ENCODE peak calls at places on chromosomes 3 and 15, in eight cellular contexts. N, D, R, J, I, M, C and G are unnamed samples. For H3K4me1, the result is how much of the 10 kb centered on the place peaks cover.

GRCh38 chr15:63340878-63341277 is 40.8 kb downstream of the CA12 start:
- DNase-seq in N (no peak), D (no peak), R (no peak), J (no peak), I (no peak), M (no peak), C (no peak), G (no peak)

GRCh38 chr15:57306305-57306943 is 69.9 kb upstream of the CGNL1 start:
- DNase-seq in N (peak), D (peak), R (peak), J (peak), I (peak), M (peak), C (peak), G (peak)

GRCh38 chr3:32778389-32778788 is 39.4 kb upstream of the TRIM71 start:
- DNase-seq in N (no peak), D (no peak), R (no peak), J (no peak), I (no peak), M (no peak), C (no peak), G (no peak)

GRCh38 chr3:72153477-72154314 is 368.7 kb upstream of the PROK2 start:
- DNase-seq in N (no peak), D (no peak), R (no peak), J (no peak), I (no peak), M (no peak), C (no peak), G (no peak)

GRCh38 chr3:3799173-3800075 is at the start of gene LRRN1:
- DNase-seq in N (peak), D (peak), R (peak), J (peak), I (peak), M (no peak), C (peak), G (no peak)

GRCh38 chr3:52483577-52484495 is 11.3 kb upstream of the STAB1 start:
- DNase-seq in N (no peak), D (peak), R (no peak), J (peak), I (no peak), M (no peak), C (peak), G (no peak)

GRCh38 chr15:53837263-53837662 is 77.8 kb upstream of the WDR72 start:
- DNase-seq in N (peak), D (no peak), R (no peak), J (peak), I (peak), M (no peak), C (no peak), G (no peak)

GRCh38 chr15:31447893-31448634 is 121.4 kb downstream of the KLF13 start:
- DNase-seq in N (no peak), D (no peak), R (no peak), J (no peak), I (no peak), M (no peak), C (no peak), G (peak)

GRCh38 chr3:196232154-196232881 is 16.0 kb downstream of the SLC51A start:
- DNase-seq in N (no peak), D (no peak), R (no peak), J (no peak), I (no peak), M (no peak), C (no peak), G (no peak)

GRCh38 chr3:174308761-174309160 is 550.4 kb upstream of the NAALADL2 start:
- DNase-seq in N (no peak), D (no peak), R (no peak), J (no peak), I (no peak), M (no peak), C (no peak), G (no peak)

GRCh38 chr15:64636541-64636940 is 138.8 kb downstream of the RBPMS2 start:
- DNase-seq in N (no peak), D (no peak), R (no peak), J (no peak), I (no peak), M (no peak), C (no peak), G (no peak)

GRCh38 chr3:153028336-153028735 is 133.7 kb upstream of the RAP2B start:
- DNase-seq in N (no peak), D (no peak), R (no peak), J (no peak), I (no peak), M (no peak), C (no peak), G (no peak)

GRCh38 chr15:53693729-53694533 is 65.5 kb downstream of the WDR72 start:
- DNase-seq in N (peak), D (no peak), R (no peak), J (peak), I (peak), M (no peak), C (peak), G (no peak)

GRCh38 chr3:127706785-127707351 is 34.1 kb downstream of the ABTB1 start:
- DNase-seq in N (no peak), D (no peak), R (no peak), J (peak), I (peak), M (peak), C (no peak), G (no peak)

GRCh38 chr3:52843116-52843865 is 8.5 kb upstream of the MUSTN1 start:
- DNase-seq in N (no peak), D (no peak), R (no peak), J (peak), I (peak), M (no peak), C (no peak), G (no peak)

GRCh38 chr3:13016083-13016725 is 57.0 kb downstream of the IQSEC1 start:
- DNase-seq in N (peak), D (peak), R (no peak), J (peak), I (peak), M (peak), C (no peak), G (no peak)

GRCh38 chr15:86634146-86634545 is 554.5 kb downstream of the AGBL1 start:
- DNase-seq in N (no peak), D (no peak), R (no peak), J (no peak), I (no peak), M (no peak), C (no peak), G (no peak)

GRCh38 chr15:40379853-40380252 is 2.7 kb upstream of the KNSTRN start:
- DNase-seq in N (peak), D (peak), R (no peak), J (peak), I (peak), M (no peak), C (peak), G (no peak)

GRCh38 chr3:49867871-49868321 is 1.8 kb downstream of the CAMKV start:
- DNase-seq in N (peak), D (no peak), R (peak), J (no peak), I (no peak), M (no peak), C (peak), G (no peak)

GRCh38 chr15:71201471-71201870 is 86.2 kb downstream of the THSD4 start:
- DNase-seq in N (peak), D (no peak), R (no peak), J (peak), I (peak), M (no peak), C (no peak), G (no peak)

GRCh38 chr3:2517479-2518188 is 419.0 kb downstream of the CNTN4 start:
- DNase-seq in N (no peak), D (no peak), R (no peak), J (no peak), I (no peak), M (no peak), C (no peak), G (no peak)

GRCh38 chr3:24451461-24452099 is 43.1 kb downstream of the THRB start:
- DNase-seq in N (no peak), D (no peak), R (no peak), J (no peak), I (no peak), M (no peak), C (no peak), G (no peak)

GRCh38 chr3:163033652-163034051 is 1537.0 kb downstream of the OTOL1 start:
- DNase-seq in N (no peak), D (no peak), R (no peak), J (no peak), I (no peak), M (no peak), C (no peak), G (no peak)

GRCh38 chr15:26628879-26629529 is 143.9 kb downstream of the GABRB3 start:
- DNase-seq in N (peak), D (peak), R (no peak), J (peak), I (peak), M (peak), C (peak), G (no peak)

GRCh38 chr3:194856296-194856695 is 170.6 kb downstream of the FAM43A start:
- DNase-seq in N (no peak), D (no peak), R (no peak), J (no peak), I (no peak), M (no peak), C (no peak), G (no peak)

GRCh38 chr3:52172262-52172757 is 18.1 kb upstream of the POC1A start:
- DNase-seq in N (no peak), D (no peak), R (no peak), J (no peak), I (no peak), M (peak), C (no peak), G (no peak)

GRCh38 chr3:52339612-52340011 is 23.5 kb downstream of the DNAH1 start:
- DNase-seq in N (peak), D (no peak), R (peak), J (no peak), I (no peak), M (no peak), C (peak), G (no peak)

GRCh38 chr3:3708769-3709115 is 90.5 kb upstream of the LRRN1 start:
- DNase-seq in N (no peak), D (no peak), R (no peak), J (no peak), I (no peak), M (no peak), C (no peak), G (no peak)

GRCh38 chr3:46447535-46447934 is 17.2 kb downstream of the LTF start:
- DNase-seq in N (no peak), D (no peak), R (no peak), J (no peak), I (no peak), M (no peak), C (no peak), G (no peak)

GRCh38 chr15:43509002-43509922 is 8.1 kb upstream of the MAP1A start:
- DNase-seq in N (no peak), D (peak), R (no peak), J (peak), I (no peak), M (no peak), C (peak), G (no peak)

DNA sequence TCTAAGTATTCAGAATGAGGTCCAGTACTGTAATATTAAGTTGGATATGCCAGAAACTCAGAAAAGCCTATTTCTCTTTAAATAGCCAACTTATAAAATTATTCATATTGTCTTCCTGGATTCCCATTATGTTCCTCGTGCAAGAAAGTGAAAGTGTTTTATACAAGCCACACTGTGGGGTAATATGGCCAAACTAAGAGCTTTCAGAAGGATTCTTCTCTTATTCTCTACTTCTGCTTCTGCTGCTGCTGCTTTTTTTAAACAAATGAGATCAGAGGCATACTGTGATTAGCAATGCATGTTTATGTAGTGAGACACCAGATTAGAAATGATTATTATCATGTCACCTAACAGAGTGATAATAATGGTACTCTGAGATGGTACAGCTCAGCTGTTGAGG is 1026.5 kb upstream of the CFAP20DC start:
- DNase-seq in N (no peak), D (no peak), R (no peak), J (no peak), I (no peak), M (no peak), C (no peak), G (no peak)
- H3K4me1 ChIP-seq in N (under half), D (under half), R (under half), J (under half), I (under half), M (under half), C (under half), G (under half)

GRCh38 chr15:92917606-92918407 is 17.7 kb downstream of the CHD2 start:
- DNase-seq in N (peak), D (peak), R (peak), J (peak), I (peak), M (peak), C (peak), G (peak)

GRCh38 chr15:92910451-92910850 is 10.3 kb downstream of the CHD2 start:
- DNase-seq in N (no peak), D (no peak), R (no peak), J (no peak), I (no peak), M (no peak), C (no peak), G (no peak)

GRCh38 chr15:92915766-92916435 is 15.8 kb downstream of the CHD2 start:
- DNase-seq in N (no peak), D (no peak), R (no peak), J (no peak), I (no peak), M (no peak), C (no peak), G (no peak)

GRCh38 chr15:92914103-92914499 is 14.0 kb downstream of the CHD2 start:
- DNase-seq in N (no peak), D (no peak), R (no peak), J (no peak), I (no peak), M (no peak), C (no peak), G (no peak)

GRCh38 chr15:92914768-92915221 is 14.7 kb downstream of the CHD2 start:
- DNase-seq in N (no peak), D (no peak), R (no peak), J (no peak), I (no peak), M (no peak), C (no peak), G (no peak)
- H3K4me1 ChIP-seq in N (half or more), D (half or more), R (under half), J (half or more), I (half or more), M (half or more), C (under half), G (half or more)

GRCh38 chr3:61683409-61684261 is 122.3 kb downstream of the PTPRG start:
- DNase-seq in N (peak), D (no peak), R (no peak), J (no peak), I (no peak), M (no peak), C (no peak), G (no peak)
- H3K4me1 ChIP-seq in N (under half), D (under half), R (under half), J (under half), I (under half), M (under half), C (under half), G (under half)

GRCh38 chr15:91891101-91891500 is 37.6 kb downstream of the SLCO3A1 start:
- DNase-seq in N (no peak), D (no peak), R (no peak), J (no peak), I (no peak), M (no peak), C (no peak), G (no peak)
- H3K4me1 ChIP-seq in N (under half), D (under half), R (under half), J (under half), I (under half), M (half or more), C (under half), G (half or more)

GRCh38 chr15:76987896-76988860 is 6.7 kb upstream of the PSTPIP1 start:
- DNase-seq in N (no peak), D (peak), R (no peak), J (peak), I (peak), M (peak), C (peak), G (no peak)

GRCh38 chr15:76986743-76987142 is 8.2 kb upstream of the PSTPIP1 start:
- DNase-seq in N (no peak), D (no peak), R (no peak), J (peak), I (no peak), M (peak), C (no peak), G (no peak)

GRCh38 chr15:76987276-76987675 is 7.7 kb upstream of the PSTPIP1 start:
- DNase-seq in N (no peak), D (no peak), R (no peak), J (no peak), I (no peak), M (no peak), C (no peak), G (no peak)

GRCh38 chr15:76991048-76991447 is 3.9 kb upstream of the PSTPIP1 start:
- DNase-seq in N (no peak), D (no peak), R (no peak), J (peak), I (peak), M (peak), C (no peak), G (no peak)

DNA sequence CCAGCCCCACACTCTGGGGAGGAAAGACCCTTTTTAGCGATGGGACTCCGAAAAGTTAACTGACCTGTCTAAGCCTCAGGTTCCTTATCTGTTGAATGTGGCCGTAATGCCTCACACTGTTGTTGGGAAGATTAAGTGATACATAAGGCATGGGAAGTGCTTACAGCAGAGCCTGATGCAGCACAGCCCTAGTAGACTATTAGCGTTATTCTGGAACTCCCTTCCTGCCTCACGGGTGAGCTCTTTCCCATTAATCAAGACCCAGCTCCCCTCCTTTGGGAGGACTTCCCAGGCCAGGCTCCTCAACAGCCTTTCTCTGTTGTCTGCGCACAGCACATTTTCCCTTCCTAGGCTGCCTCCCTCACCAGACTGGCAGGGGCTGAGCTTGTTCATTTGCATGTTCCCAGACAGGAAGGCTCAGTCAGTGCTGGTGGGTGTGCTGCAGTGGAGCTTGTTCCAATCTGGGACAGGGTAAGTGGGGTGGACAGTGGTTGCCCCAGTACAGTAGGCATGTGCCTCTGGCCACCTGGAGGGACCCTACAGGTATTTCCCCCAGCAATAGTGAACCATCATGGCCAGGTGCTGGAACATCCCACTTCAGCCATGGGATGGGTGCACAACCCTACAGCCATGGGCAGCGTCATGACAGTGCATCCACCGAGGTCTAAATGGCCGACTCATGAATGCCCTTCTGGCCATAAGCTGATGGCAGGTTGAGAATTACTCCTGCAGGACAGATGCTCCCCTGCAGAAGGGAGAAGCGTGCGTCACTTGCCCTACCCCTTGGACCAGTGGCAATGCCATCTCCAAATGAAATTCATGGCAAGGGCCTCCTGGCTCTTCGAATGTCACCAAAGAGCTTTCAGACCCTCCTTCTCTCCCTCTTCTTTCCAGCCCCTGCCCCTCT is 5.8 kb upstream of the PSTPIP1 start:
- DNase-seq in N (no peak), D (no peak), R (no peak), J (peak), I (no peak), M (peak), C (no peak), G (no peak)
- H3K4me1 ChIP-seq in N (under half), D (under half), R (under half), J (under half), I (under half), M (under half), C (under half), G (under half)

GRCh38 chr15:75032391-75032790 is 9.0 kb downstream of the PPCDC start:
- DNase-seq in N (no peak), D (no peak), R (no peak), J (no peak), I (no peak), M (no peak), C (no peak), G (no peak)
- H3K4me1 ChIP-seq in N (under half), D (under half), R (under half), J (under half), I (under half), M (half or more), C (under half), G (under half)